ENCODE peak calls at places on chromosomes 4 and X, in eight cellular contexts. F, W, N, H, M, C, L and T are unnamed samples. For H3K4me1, the result is how much of the 10 kb centered on the place peaks cover.

GRCh38 chrX:48636286-48636685 is 39.0 kb downstream of the WDR13 start:
- DNase-seq in M (no peak), C (no peak), L (no peak), F (no peak), H (no peak), W (no peak), N (no peak), T (no peak)

GRCh38 chr4:109953556-109953955 is 40.9 kb downstream of the EGF start:
- DNase-seq in W (no peak), M (no peak), F (no peak), L (no peak), H (no peak), N (no peak), C (no peak), T (no peak)

GRCh38 chr4:188872809-188873208 is 733.6 kb downstream of the TRIML1 start:
- DNase-seq in W (no peak), M (no peak), L (no peak), F (no peak), N (no peak), C (no peak), H (no peak), T (no peak)

GRCh38 chr4:57063518-57063917 is 46.7 kb downstream of the IGFBP7 start:
- DNase-seq in H (no peak), C (no peak), F (no peak), W (no peak), L (no peak), M (no peak), N (no peak), T (no peak)

GRCh38 chr4:107814758-107815552 is 9.8 kb upstream of the SGMS2 start:
- DNase-seq in N (no peak), H (no peak), L (no peak), W (no peak), F (no peak), C (no peak), M (no peak), T (no peak)

GRCh38 chrX:137565921-137566745 is at the start of gene ZIC3:
- DNase-seq in W (peak), H (peak), F (peak), C (no peak), M (no peak), N (no peak), L (peak), T (peak)

GRCh38 chrX:115539841-115540240 is 21.1 kb upstream of the PLS3 start:
- DNase-seq in F (no peak), M (no peak), W (no peak), L (no peak), C (no peak), H (no peak), N (no peak), T (no peak)

GRCh38 chr4:119034276-119035008 is 101.2 kb upstream of the MYOZ2 start:
- DNase-seq in L (no peak), M (no peak), W (no peak), H (no peak), F (no peak), N (no peak), C (no peak), T (no peak)

GRCh38 chrX:50081282-50081955 is 119.4 kb downstream of the AKAP4 start:
- DNase-seq in M (no peak), W (peak), C (no peak), N (no peak), L (peak), F (peak), H (peak), T (peak)

GRCh38 chrX:151789179-151789800 is 54.7 kb downstream of the CNGA2 start:
- DNase-seq in C (no peak), F (peak), W (peak), L (peak), H (peak), M (no peak), N (no peak), T (no peak)

GRCh38 chrX:132738951-132739350 is 219.5 kb downstream of the HS6ST2 start:
- DNase-seq in F (no peak), L (no peak), W (no peak), M (peak), H (no peak), N (no peak), C (no peak), T (no peak)

GRCh38 chrX:140318306-140318705 is 186.6 kb downstream of the SOX3 start:
- DNase-seq in F (no peak), M (peak), C (no peak), H (no peak), W (no peak), N (no peak), L (no peak), T (no peak)

GRCh38 chr4:159042097-159042605 is 60.7 kb upstream of the RAPGEF2 start:
- DNase-seq in C (no peak), L (peak), N (no peak), W (no peak), F (no peak), M (no peak), H (peak), T (peak)

GRCh38 chrX:56969559-56969958 is 25.8 kb downstream of the SPIN3 start:
- DNase-seq in C (no peak), M (no peak), W (no peak), H (no peak), L (no peak), N (no peak), F (no peak), T (no peak)

GRCh38 chr4:181761130-181761529 is 482.1 kb upstream of the TENM3 start:
- DNase-seq in M (no peak), N (no peak), L (no peak), C (no peak), W (no peak), F (no peak), H (no peak), T (no peak)

GRCh38 chrX:136600059-136600458 is 47.9 kb upstream of the CD40LG start:
- DNase-seq in L (no peak), H (no peak), F (no peak), N (no peak), C (no peak), W (no peak), M (no peak), T (no peak)

GRCh38 chrX:151019837-151020236 is 36.7 kb downstream of the HMGB3 start:
- DNase-seq in W (no peak), F (peak), H (no peak), L (no peak), C (no peak), M (no peak), N (no peak), T (no peak)

GRCh38 chrX:31423575-31424284 is 351.9 kb upstream of the FTHL17 start:
- DNase-seq in N (peak), H (peak), L (peak), M (peak), W (peak), C (no peak), F (peak), T (no peak)

GRCh38 chrX:3699841-3700381 is 13.5 kb downstream of the PRKX start:
- DNase-seq in N (peak), F (peak), L (no peak), C (no peak), W (no peak), M (no peak), H (no peak), T (no peak)

GRCh38 chr4:1842993-1843448 is 12.9 kb downstream of the LETM1 start:
- DNase-seq in C (no peak), M (no peak), W (peak), N (no peak), L (peak), H (no peak), F (peak), T (peak)

GRCh38 chr4:94669672-94670664 is 87.8 kb upstream of the BMPR1B start:
- DNase-seq in F (no peak), H (no peak), C (no peak), L (no peak), N (no peak), W (no peak), M (no peak), T (no peak)

GRCh38 chr4:101527186-101527585 is 179.9 kb upstream of the PPP3CA start:
- DNase-seq in W (no peak), F (no peak), L (no peak), C (peak), N (peak), H (no peak), M (no peak), T (no peak)

GRCh38 chr4:151983854-151984253 is 223.0 kb upstream of the GATB start:
- DNase-seq in L (no peak), W (peak), F (no peak), H (no peak), N (no peak), M (no peak), C (no peak), T (peak)

GRCh38 chrX:46755656-46756055 is 3.3 kb downstream of the SLC9A7 start:
- DNase-seq in H (no peak), C (no peak), M (no peak), W (no peak), N (no peak), F (no peak), L (no peak), T (no peak)

GRCh38 chrX:118839334-118839958 is 15.8 kb downstream of the ZCCHC12 start:
- DNase-seq in H (peak), F (peak), M (peak), W (peak), N (no peak), L (peak), C (peak), T (peak)

GRCh38 chr4:764405-765169 is 59.0 kb downstream of the PCGF3 start:
- DNase-seq in W (no peak), M (no peak), F (no peak), N (no peak), L (peak), C (no peak), H (no peak), T (no peak)
- H3K4me1 ChIP-seq in W (under half), M (under half), F (under half), N (under half), L (under half), C (under half), H (under half), T (under half)

GRCh38 chr4:25859429-25860148 is 3.2 kb downstream of the SEL1L3 start:
- DNase-seq in N (peak), C (no peak), W (no peak), M (peak), H (no peak), L (no peak), F (no peak), T (no peak)
- H3K4me1 ChIP-seq in N (under half), C (half or more), W (under half), M (under half), H (under half), L (under half), F (under half), T (under half)

DNA sequence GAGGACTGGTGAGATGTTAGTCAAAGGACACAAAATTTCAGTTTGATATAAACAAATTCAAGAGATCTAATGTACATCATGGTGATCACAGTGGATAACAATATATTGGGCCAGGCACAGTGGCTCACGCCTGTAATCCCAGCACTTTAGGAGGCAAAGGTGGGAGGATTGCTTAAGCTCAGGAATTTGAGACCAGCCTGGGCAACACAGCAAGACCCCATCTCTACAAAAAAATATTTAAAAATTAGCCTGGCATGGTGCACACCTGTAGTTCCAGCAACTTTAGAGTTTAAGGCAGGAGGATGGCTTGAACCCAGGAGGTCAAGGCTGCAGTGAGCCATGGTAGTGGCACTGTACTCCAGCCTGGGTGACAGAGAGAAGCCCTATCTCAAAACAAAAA is 8.7 kb downstream of the SCARB2 start:
- DNase-seq in M (no peak), F (no peak), L (no peak), C (no peak), W (no peak), N (no peak), H (no peak), T (no peak)
- H3K4me1 ChIP-seq in M (under half), F (half or more), L (half or more), C (under half), W (half or more), N (half or more), H (half or more), T (half or more)

GRCh38 chr4:121472937-121473721 is 92.3 kb upstream of the QRFPR start:
- DNase-seq in F (no peak), H (no peak), L (no peak), M (no peak), W (no peak), C (no peak), N (peak), T (no peak)

GRCh38 chr4:121477079-121477478 is 96.3 kb upstream of the QRFPR start:
- DNase-seq in H (no peak), L (no peak), N (no peak), M (no peak), C (no peak), W (no peak), F (no peak), T (no peak)

GRCh38 chr4:121479801-121480200 is 99.0 kb upstream of the QRFPR start:
- DNase-seq in F (no peak), L (no peak), N (no peak), C (no peak), H (no peak), W (no peak), M (no peak), T (no peak)

DNA sequence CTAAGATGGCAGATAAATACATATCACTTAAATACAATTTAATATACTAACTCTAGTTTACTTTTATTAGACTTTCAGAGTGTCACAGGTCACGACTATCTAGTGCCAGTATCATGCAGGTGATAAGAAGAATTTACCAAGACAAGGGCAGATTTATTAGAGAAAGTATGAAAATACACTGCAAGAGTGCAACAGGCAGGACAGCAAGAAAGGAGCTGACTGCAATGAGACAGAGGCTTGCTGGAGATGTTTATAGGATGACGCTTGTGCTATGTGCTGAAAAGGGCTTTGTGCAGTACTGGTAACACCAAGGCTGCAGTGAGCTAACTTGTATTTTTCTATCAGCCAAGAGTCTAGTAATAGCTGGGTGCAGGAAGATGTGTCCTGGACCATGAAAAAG is 96.7 kb upstream of the QRFPR start:
- DNase-seq in F (no peak), N (no peak), H (no peak), C (no peak), M (no peak), L (no peak), W (no peak), T (no peak)
- H3K4me1 ChIP-seq in F (under half), N (under half), H (under half), C (under half), M (under half), L (under half), W (under half), T (under half)

GRCh38 chr4:128831526-128832252 is 22.2 kb downstream of the JADE1 start:
- DNase-seq in H (no peak), N (no peak), F (no peak), L (no peak), C (no peak), M (no peak), W (peak), T (no peak)
- H3K4me1 ChIP-seq in H (half or more), N (half or more), F (half or more), L (half or more), C (under half), M (under half), W (half or more), T (half or more)

GRCh38 chrX:71536285-71536684 is 3.4 kb downstream of the OGT start:
- DNase-seq in M (no peak), C (no peak), H (no peak), N (peak), W (no peak), L (no peak), F (peak), T (peak)
- H3K4me1 ChIP-seq in M (under half), C (under half), H (under half), N (under half), W (under half), L (under half), F (under half), T (under half)

DNA sequence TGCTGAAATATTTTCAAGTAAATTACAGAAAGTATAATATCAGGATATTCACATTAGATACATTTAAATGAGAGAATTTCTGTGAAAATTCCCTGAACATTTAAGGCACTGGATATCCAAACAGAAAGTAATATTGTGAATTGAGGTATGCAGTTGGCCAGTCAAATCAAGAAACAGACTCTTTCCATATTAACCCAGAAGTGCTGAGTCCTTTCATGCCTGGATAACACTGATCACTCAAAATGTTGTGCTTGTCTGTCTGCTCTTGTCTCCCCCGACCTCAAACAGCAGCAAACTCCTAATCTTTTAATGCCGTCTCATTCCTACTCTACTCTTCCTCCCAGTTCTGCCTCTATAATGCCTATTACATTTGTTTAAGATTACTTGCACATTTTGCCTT is 51.2 kb downstream of the TBC1D9 start:
- DNase-seq in F (no peak), M (no peak), H (no peak), L (no peak), N (no peak), C (no peak), W (no peak), T (no peak)
- H3K4me1 ChIP-seq in F (under half), M (under half), H (under half), L (under half), N (under half), C (under half), W (under half), T (under half)

DNA sequence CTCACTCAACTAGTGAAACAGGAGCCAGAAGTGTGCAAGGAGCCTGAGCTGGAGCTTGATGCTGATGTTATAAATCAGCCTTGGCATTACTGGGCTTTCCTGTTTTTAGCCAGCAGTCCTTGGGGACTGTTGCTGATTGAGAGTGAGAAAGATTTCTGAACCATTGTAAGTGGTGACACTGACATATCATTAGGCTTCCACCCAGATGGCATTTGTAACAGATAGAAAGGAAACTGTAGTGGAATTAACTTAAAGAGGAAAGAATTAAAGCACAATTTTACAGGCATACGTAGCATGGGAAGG is 100.7 kb upstream of the LIMCH1 start:
- DNase-seq in L (no peak), M (no peak), N (no peak), W (no peak), F (no peak), H (no peak), C (no peak), T (no peak)
- H3K4me1 ChIP-seq in L (half or more), M (half or more), N (under half), W (under half), F (under half), H (under half), C (under half), T (half or more)

GRCh38 chr4:138978028-138978585 is 37.5 kb upstream of the NOCT start:
- DNase-seq in M (no peak), N (no peak), F (no peak), L (no peak), C (no peak), H (no peak), W (no peak), T (no peak)
- H3K4me1 ChIP-seq in M (under half), N (under half), F (under half), L (under half), C (under half), H (under half), W (under half), T (under half)

GRCh38 chr4:139017861-139018260 is 2.3 kb downstream of the NOCT start:
- DNase-seq in W (no peak), H (no peak), M (no peak), L (no peak), F (peak), N (no peak), C (no peak), T (no peak)
- H3K4me1 ChIP-seq in W (under half), H (under half), M (under half), L (under half), F (under half), N (under half), C (under half), T (under half)